ENCODE peak calls at places on chromosome 9, in ten cellular contexts. F is uterus; D is head of caudate nucleus; G is brain microvascular endothelial cell; I is GDM1; C is OCI-M1; Y is M059J; P is effector memory CD8-positive, alpha-beta T cell; S is left ventricle myocardium inferior; R is stimulated activated CD4-positive, alpha-beta T cell treated with anti-CD3 and anti-CD28 coated beads, TNF-alpha, amount 100 ng/mL, for 1 hour. V is an unnamed sample.
A peak's percentile ranks its signal among the peaks of the same experiment; 100 is the strongest.

GRCh38 chr9:2816476-2817141 is 27.3 kb downstream of the PUM3 start:
- DNase-seq in F (no peak), D (no peak), G (peak; percentile 85), I (no peak), C (no peak), Y (peak; percentile 69), P (no peak), S (no peak), R (no peak), V (no peak)

GRCh38 chr9:106025449-106025848 is 331.1 kb downstream of the TMEM38B start:
- DNase-seq in F (no peak), D (no peak), G (no peak), I (no peak), C (peak; percentile 9), Y (no peak), P (no peak), S (peak; percentile 37), R (no peak), V (no peak)

GRCh38 chr9:4762889-4763521 is 22.0 kb upstream of the AK3 start:
- DNase-seq in F (no peak), D (no peak), G (peak; percentile 20), I (no peak), C (peak; percentile 100), Y (no peak), P (no peak), S (no peak), R (no peak), V (no peak)

GRCh38 chr9:123275381-123275780 is 7.0 kb upstream of the STRBP start:
- DNase-seq in F (no peak), D (no peak), G (no peak), I (no peak), C (no peak), Y (no peak), P (no peak), S (no peak), R (no peak), V (no peak)

GRCh38 chr9:72400866-72401265 is 35.9 kb upstream of the ZFAND5 start:
- DNase-seq in F (no peak), D (no peak), G (no peak), I (no peak), C (no peak), Y (no peak), P (no peak), S (no peak), R (no peak), V (no peak)

GRCh38 chr9:13688990-13689600 is 409.6 kb upstream of the MPDZ start:
- DNase-seq in F (no peak), D (peak; percentile 37), G (peak; percentile 21), I (no peak), C (peak; percentile 97), Y (no peak), P (no peak), S (peak; percentile 20), R (no peak), V (no peak)

GRCh38 chr9:36031774-36032565 is 4.7 kb upstream of the RECK start:
- DNase-seq in F (no peak), D (no peak), G (no peak), I (no peak), C (no peak), Y (no peak), P (no peak), S (no peak), R (no peak), V (no peak)

GRCh38 chr9:113580954-113581311 is 117.4 kb downstream of the RGS3 start:
- DNase-seq in F (no peak), D (no peak), G (no peak), I (no peak), C (no peak), Y (no peak), P (no peak), S (no peak), R (no peak), V (no peak)

GRCh38 chr9:93942176-93942575 is 13.0 kb downstream of the BARX1 start:
- DNase-seq in F (no peak), D (no peak), G (no peak), I (no peak), C (no peak), Y (no peak), P (no peak), S (no peak), R (no peak), V (no peak)